ENCODE peak calls at places on chromosomes 6 and 20, in ten cellular contexts. P is GM23338, F is AG09309, Y is dorsolateral prefrontal cortex, D is PC-3, H is adipocyte, Z is adrenal gland, M is lung, K is AG04450, J is mesendoderm. E is an unnamed sample.
A peak's percentile ranks its signal among the peaks of the same experiment; 100 is the strongest.

GRCh38 chr6:89244237-89244985 is 27.3 kb upstream of the GABRR1 start:
- DNase-seq in D (no peak), M (no peak), H (no peak), K (no peak), F (no peak), Z (no peak), J (no peak), Y (no peak), P (no peak), E (no peak)

GRCh38 chr6:143843689-143844405 is 709 bp downstream of the LTV1 start:
- DNase-seq in D (no peak), H (peak; percentile 35), Z (no peak), Y (no peak), M (no peak), P (no peak), K (no peak), J (peak; percentile 6), F (no peak), E (peak; percentile 6)

GRCh38 chr6:156953478-156954146 is 176.4 kb downstream of the ARID1B start:
- DNase-seq in M (no peak), J (peak; percentile 93), P (peak; percentile 84), H (peak; percentile 98), F (peak; percentile 91), D (peak; percentile 89), K (peak; percentile 92), Z (peak; percentile 50), Y (no peak), E (peak; percentile 90)

GRCh38 chr6:45557454-45557853 is 179.7 kb upstream of the SUPT3H start:
- DNase-seq in P (no peak), J (no peak), H (no peak), Y (no peak), D (no peak), K (no peak), M (no peak), Z (no peak), F (no peak), E (no peak)

GRCh38 chr6:166635146-166635545 is 8.1 kb upstream of the RPS6KA2 start:
- DNase-seq in Y (no peak), D (no peak), P (no peak), J (no peak), K (no peak), F (no peak), M (no peak), H (no peak), Z (no peak), E (no peak)

GRCh38 chr6:133242761-133243590 is 1.8 kb downstream of the EYA4 start:
- DNase-seq in H (no peak), D (no peak), Y (no peak), J (peak; percentile 41), F (no peak), K (no peak), M (no peak), Z (no peak), P (peak; percentile 45), E (no peak)

GRCh38 chr6:118501816-118502568 is 46.1 kb upstream of the PLN start:
- DNase-seq in D (no peak), H (no peak), K (peak; percentile 18), M (no peak), Y (no peak), J (no peak), Z (no peak), F (no peak), P (no peak), E (no peak)

GRCh38 chr6:3977875-3978711 is 100.8 kb downstream of the FAM217A start:
- DNase-seq in F (peak; percentile 65), H (peak; percentile 92), Y (no peak), J (peak; percentile 95), K (peak; percentile 89), D (peak; percentile 84), Z (peak; percentile 23), M (no peak), P (peak; percentile 78), E (peak; percentile 85)

GRCh38 chr6:91083226-91083625 is 496.4 kb upstream of the MAP3K7 start:
- DNase-seq in K (no peak), F (no peak), M (no peak), Y (no peak), Z (no peak), J (no peak), H (no peak), P (no peak), D (no peak), E (no peak)

GRCh38 chr6:5095236-5095635 is 10.1 kb downstream of the PPP1R3G start:
- DNase-seq in Y (no peak), F (no peak), D (peak; percentile 48), J (no peak), K (no peak), Z (no peak), M (no peak), H (peak; percentile 38), P (no peak), E (no peak)

GRCh38 chr6:98469146-98469545 is 365.2 kb upstream of the POU3F2 start:
- DNase-seq in H (no peak), F (no peak), D (no peak), M (no peak), J (no peak), Z (no peak), K (no peak), Y (no peak), P (no peak), E (no peak)

GRCh38 chr6:98471444-98471843 is 362.9 kb upstream of the POU3F2 start:
- DNase-seq in D (no peak), H (no peak), J (no peak), K (no peak), P (no peak), Z (no peak), F (no peak), Y (no peak), M (no peak), E (no peak)

GRCh38 chr6:98467902-98468301 is 366.5 kb upstream of the POU3F2 start:
- DNase-seq in J (no peak), Y (no peak), Z (no peak), P (no peak), K (no peak), H (no peak), M (no peak), D (no peak), F (no peak), E (no peak)

GRCh38 chr6:98467091-98467490 is 367.3 kb upstream of the POU3F2 start:
- DNase-seq in H (no peak), Z (no peak), M (no peak), J (peak; percentile 77), P (peak; percentile 9), F (no peak), K (no peak), Y (no peak), D (no peak), E (no peak)

DNA sequence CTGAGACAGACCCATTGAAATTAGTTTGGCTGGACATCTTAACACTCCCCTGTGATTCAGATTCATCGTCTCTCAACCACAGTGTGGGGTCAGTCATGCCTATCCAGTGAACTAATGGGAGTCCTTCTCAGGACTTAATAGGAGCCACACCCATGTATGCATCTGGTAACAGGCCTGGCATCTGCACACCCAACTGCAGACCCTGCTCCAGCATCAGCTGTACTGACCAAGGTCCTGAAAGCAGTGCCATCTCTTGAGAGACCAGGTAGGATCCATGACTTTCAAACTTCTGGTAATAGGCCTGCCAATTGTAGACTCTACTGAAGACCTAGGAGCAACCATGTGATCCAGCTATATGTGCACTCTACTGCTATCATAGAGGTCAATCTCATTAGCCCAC is 363.6 kb upstream of the POU3F2 start:
- DNase-seq in Z (no peak), M (no peak), K (no peak), Y (no peak), D (no peak), J (peak; percentile 10), F (no peak), H (no peak), P (no peak), E (no peak)
- H3K4me3 ChIP-seq in Z (no peak overlapping the region), M (no peak overlapping the region), K (no peak overlapping the region), Y (no peak overlapping the region), D (no peak overlapping the region), J (no peak overlapping the region), F (no peak overlapping the region), H (no peak overlapping the region), P (no peak overlapping the region), E (no peak overlapping the region)

DNA sequence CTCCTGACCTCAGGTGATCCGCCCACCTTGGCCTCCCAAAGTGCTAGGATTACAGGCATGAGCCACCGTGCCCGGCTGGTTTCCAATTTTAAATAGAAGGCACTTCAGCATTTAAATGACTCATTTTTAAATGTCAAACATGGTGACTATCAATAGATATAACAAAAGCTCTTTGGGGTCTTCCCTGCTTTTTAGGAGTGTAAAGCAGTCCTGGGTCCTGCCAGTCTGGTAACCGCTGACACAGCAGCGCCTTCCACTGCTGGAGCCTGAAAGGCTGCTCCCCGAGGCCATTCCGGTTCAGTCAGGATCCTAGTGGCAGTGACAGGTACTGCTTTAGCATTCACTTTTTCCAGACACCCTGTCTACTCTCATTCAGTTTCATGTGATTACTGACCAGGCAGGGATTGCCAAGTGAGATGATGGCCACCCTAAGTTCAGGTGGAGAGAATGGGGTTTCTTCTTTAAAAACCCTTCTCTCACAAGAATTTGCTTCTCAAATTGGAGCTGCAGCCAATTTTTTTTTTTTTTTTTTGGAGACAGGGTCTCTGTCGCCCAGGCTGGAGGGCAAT is 5.1 kb downstream of the DIDO1 start:
- DNase-seq in M (no peak), J (peak; percentile 92), F (no peak), K (no peak), D (peak; percentile 63), Y (no peak), Z (peak; percentile 78), P (peak; percentile 90), H (peak; percentile 74), E (peak; percentile 64)
- H3K4me3 ChIP-seq in M (no peak overlapping the region), J (no peak overlapping the region), F (no peak overlapping the region), K (no peak overlapping the region), D (no peak overlapping the region), Y (no peak overlapping the region), Z (no peak overlapping the region), P (peak overlapping the region; percentile 18), H (no peak overlapping the region), E (no peak overlapping the region)

GRCh38 chr20:22619272-22619671 is 34.9 kb upstream of the FOXA2 start:
- DNase-seq in M (no peak), Y (no peak), F (no peak), Z (no peak), J (peak; percentile 55), H (no peak), D (peak; percentile 66), P (no peak), K (no peak), E (no peak)
- H3K4me3 ChIP-seq in M (no peak overlapping the region), Y (no peak overlapping the region), F (no peak overlapping the region), Z (no peak overlapping the region), J (no peak overlapping the region), H (no peak overlapping the region), D (no peak overlapping the region), P (peak overlapping the region; percentile 28), K (no peak overlapping the region), E (no peak overlapping the region)

DNA sequence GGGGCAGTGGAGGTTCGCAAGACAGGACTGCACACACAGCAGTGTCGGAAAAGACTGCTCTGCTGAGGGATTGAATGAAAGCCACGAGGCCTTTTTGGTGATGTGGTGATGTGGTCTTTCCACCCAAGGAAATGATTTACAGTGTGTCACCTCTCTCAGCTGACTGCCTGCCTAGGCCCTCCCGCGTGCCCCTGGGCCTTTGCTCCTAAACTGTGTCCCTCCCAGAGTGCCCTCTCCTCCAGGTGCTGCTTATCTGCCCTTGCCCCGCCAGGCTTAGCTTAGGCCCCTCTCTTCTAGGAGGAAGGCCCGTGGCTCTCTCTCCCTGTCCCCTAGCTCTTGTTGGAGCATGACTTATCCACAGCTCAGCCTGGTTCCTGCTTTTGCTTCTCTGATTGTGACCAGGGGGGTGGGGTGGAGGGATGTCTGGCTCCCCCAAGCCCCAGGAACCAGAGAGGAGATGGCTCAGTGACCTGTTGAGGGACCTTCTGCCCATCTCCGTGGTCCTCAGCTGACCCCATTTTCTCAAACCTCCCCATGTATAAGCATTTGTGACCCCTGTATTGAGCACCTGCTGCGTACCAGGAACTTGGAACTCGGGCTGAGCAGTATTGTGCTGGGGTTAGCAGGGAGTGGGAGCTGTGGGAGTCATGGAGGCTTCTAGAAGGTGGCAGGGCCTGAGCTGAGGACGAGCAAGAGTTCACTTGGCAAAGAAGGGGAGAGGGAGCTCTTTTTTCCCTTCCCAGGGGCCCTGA is 2.1 kb downstream of the SRC start:
- DNase-seq in J (no peak), P (no peak), Y (no peak), K (no peak), Z (no peak), H (no peak), D (peak; percentile 23), M (no peak), F (no peak), E (no peak)
- H3K4me3 ChIP-seq in J (no peak overlapping the region), P (no peak overlapping the region), Y (peak overlapping the region; percentile 75), K (no peak overlapping the region), Z (no peak overlapping the region), H (no peak overlapping the region), D (peak overlapping the region; percentile 70), M (no peak overlapping the region), F (no peak overlapping the region), E (no peak overlapping the region)

E was measured in Jurkat, Clone E6-1.